ENCODE peak calls at places on chromosomes 2 and 18, in six cellular contexts. G, Z, E, N, I and H are unnamed samples.

GRCh38 chr2:196927318-196928225 is 1.1 kb upstream of the PGAP1 start:
- DNase-seq in G (no peak), Z (no peak), E (peak), N (peak), I (no peak), H (peak)

GRCh38 chr2:95315801-95316411 is 18.8 kb downstream of the KCNIP3 start:
- DNase-seq in G (no peak), Z (no peak), E (no peak), N (no peak), I (peak), H (no peak)

GRCh38 chr2:61433606-61434005 is 37.3 kb downstream of the USP34 start:
- DNase-seq in G (no peak), Z (peak), E (no peak), N (no peak), I (no peak), H (no peak)

GRCh38 chr2:118223487-118224136 is 135.3 kb downstream of the INSIG2 start:
- DNase-seq in G (no peak), Z (peak), E (no peak), N (no peak), I (no peak), H (no peak)

GRCh38 chr2:201357216-201357615 is at the start of gene FLACC1:
- DNase-seq in G (no peak), Z (peak), E (peak), N (peak), I (peak), H (peak)

GRCh38 chr18:77086034-77086433 is 46.5 kb downstream of the MBP start:
- DNase-seq in G (no peak), Z (no peak), E (no peak), N (peak), I (no peak), H (no peak)

GRCh38 chr2:237873382-237873781 is 14.0 kb downstream of the RAMP1 start:
- DNase-seq in G (no peak), Z (no peak), E (no peak), N (no peak), I (no peak), H (no peak)

GRCh38 chr2:88159481-88159880 is 10.7 kb upstream of the THNSL2 start:
- DNase-seq in G (no peak), Z (no peak), E (no peak), N (no peak), I (no peak), H (no peak)

GRCh38 chr2:203175371-203175770 is 63.4 kb upstream of the CYP20A1 start:
- DNase-seq in G (no peak), Z (no peak), E (no peak), N (no peak), I (no peak), H (no peak)

GRCh38 chr2:238053195-238053776 is 7.5 kb upstream of the SCLY start:
- DNase-seq in G (no peak), Z (no peak), E (peak), N (no peak), I (no peak), H (no peak)

GRCh38 chr2:7023542-7023941 is 106.3 kb downstream of the RNF144A start:
- DNase-seq in G (no peak), Z (no peak), E (peak), N (no peak), I (no peak), H (peak)

GRCh38 chr2:169336677-169337076 is 25.7 kb downstream of the LRP2 start:
- DNase-seq in G (no peak), Z (no peak), E (no peak), N (no peak), I (no peak), H (no peak)

GRCh38 chr2:42068571-42069178 is 20.9 kb downstream of the PKDCC start:
- DNase-seq in G (no peak), Z (no peak), E (no peak), N (no peak), I (no peak), H (no peak)

GRCh38 chr2:119693967-119694366 is 15.0 kb downstream of the TMEM177 start:
- DNase-seq in G (no peak), Z (no peak), E (no peak), N (no peak), I (no peak), H (no peak)
- H3K4me3 ChIP-seq in G (no peak), Z (no peak), E (no peak), N (no peak), I (no peak), H (no peak)

GRCh38 chr18:69839497-69839896 is 108.2 kb downstream of the CD226 start:
- DNase-seq in G (no peak), Z (no peak), E (no peak), N (no peak), I (no peak), H (no peak)

GRCh38 chr18:69840445-69840844 is 107.2 kb downstream of the CD226 start:
- DNase-seq in G (no peak), Z (no peak), E (no peak), N (no peak), I (no peak), H (no peak)

GRCh38 chr18:69838620-69839411 is 108.9 kb downstream of the CD226 start:
- DNase-seq in G (no peak), Z (no peak), E (no peak), N (no peak), I (no peak), H (no peak)

GRCh38 chr18:69839989-69840388 is 107.7 kb downstream of the CD226 start:
- DNase-seq in G (no peak), Z (no peak), E (no peak), N (no peak), I (no peak), H (no peak)

GRCh38 chr18:69838003-69838402 is 109.7 kb downstream of the CD226 start:
- DNase-seq in G (no peak), Z (no peak), E (no peak), N (no peak), I (no peak), H (no peak)
- H3K4me3 ChIP-seq in G (no peak), Z (no peak), E (no peak), N (no peak), I (no peak), H (no peak)

DNA sequence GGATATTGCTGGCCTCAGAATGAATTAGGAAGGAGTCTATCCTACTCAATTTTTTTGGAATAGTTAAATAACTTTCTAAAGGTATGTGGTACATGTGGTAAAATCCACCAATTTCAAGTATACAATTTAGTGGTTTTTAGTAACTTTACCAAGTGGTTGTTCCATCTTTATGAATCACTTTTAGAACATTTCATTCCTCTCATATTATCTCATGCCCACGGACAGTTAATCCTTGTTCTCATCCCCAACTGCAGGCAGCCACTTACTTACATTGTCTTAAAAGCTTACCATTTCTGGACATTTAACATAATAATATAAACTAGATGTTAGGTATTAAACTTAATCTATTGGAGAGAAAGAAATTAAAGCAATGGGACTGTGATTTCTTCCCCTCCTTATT is 146.3 kb upstream of the ZC3H15 start:
- DNase-seq in G (no peak), Z (no peak), E (no peak), N (peak), I (no peak), H (no peak)
- H3K4me3 ChIP-seq in G (no peak), Z (no peak), E (no peak), N (no peak), I (no peak), H (no peak)

DNA sequence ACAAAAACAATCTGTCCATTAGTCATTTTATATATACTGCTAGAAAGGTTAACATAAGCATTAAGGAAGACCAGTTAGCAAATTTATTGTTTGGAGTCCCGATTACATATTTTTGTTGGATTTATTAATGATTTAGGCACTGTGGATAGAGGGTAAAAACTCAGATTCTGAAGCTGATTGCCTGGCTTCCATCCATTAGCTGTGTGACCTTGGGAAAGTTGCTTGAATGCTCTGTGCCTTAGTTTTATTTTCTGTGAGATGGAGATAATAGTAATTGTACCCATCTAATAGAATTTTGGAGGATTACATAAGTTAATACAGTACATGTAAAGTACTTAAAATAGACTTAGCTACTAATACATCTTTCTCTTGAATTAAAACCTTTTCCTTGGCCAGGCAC is 36.3 kb upstream of the NEMP2 start:
- DNase-seq in G (no peak), Z (no peak), E (no peak), N (no peak), I (no peak), H (no peak)
- H3K4me3 ChIP-seq in G (no peak), Z (no peak), E (no peak), N (no peak), I (no peak), H (no peak)

DNA sequence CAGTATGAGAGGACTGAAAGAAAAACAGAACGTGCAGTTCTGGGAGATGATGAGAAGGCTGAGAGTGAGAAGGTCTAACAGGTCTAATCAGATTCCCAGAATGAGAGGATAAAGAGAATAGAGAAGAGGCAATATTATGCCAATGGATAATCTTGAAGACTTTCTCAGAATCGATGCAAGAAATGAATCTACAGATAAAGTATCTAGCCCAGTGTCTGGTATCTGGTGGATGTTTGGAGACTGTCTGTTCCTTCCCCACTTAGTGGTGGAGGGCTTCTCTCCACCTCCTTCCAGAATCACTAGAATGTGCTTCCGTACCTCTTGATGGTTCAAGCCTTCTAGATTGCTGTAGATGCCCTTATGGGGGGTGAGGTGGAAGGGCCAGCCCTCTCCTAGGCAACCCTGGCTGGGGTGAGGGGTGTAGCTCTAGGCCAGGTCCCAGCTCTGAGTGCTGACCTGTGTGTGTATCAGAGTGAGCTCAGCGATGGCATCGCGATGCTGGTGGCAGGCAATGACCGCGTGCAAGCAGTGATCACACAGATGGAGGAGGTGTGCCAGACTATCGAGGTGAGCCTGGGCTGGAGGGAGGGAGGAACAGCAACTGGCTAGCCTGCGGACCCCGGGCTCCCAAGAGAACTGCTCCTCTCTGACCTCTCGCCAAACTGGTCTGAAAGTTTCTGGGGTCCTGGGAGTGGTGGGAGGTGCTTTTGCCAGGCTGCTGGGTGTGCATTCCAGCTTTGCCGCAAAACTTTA is 3.6 kb downstream of the UCN start:
- DNase-seq in G (no peak), Z (no peak), E (no peak), N (no peak), I (no peak), H (no peak)
- H3K4me3 ChIP-seq in G (no peak), Z (no peak), E (no peak), N (no peak), I (no peak), H (no peak)

GRCh38 chr18:36692909-36693308 is 135.9 kb downstream of the TPGS2 start:
- DNase-seq in G (no peak), Z (no peak), E (no peak), N (no peak), I (no peak), H (no peak)
- H3K4me3 ChIP-seq in G (no peak), Z (no peak), E (no peak), N (no peak), I (peak), H (no peak)